ENCODE peak calls at places on chromosome 20, in four cellular contexts. C is DMS 273 treated with DMSO at 0.1 percent for 48 hours, E is mesenchymal stem cell, B is cardiac fibroblast. H is an unnamed sample.

GRCh38 chr20:54134445-54135220 is 39.2 kb downstream of the CYP24A1 start:
- DNase-seq in C (no peak), E (no peak), B (peak), H (peak)

GRCh38 chr20:25676164-25676809 is 20.4 kb downstream of the ZNF337 start:
- DNase-seq in B (peak), C (no peak), E (peak), H (peak)

GRCh38 chr20:63406011-63406410 is 44.9 kb upstream of the CHRNA4 start:
- DNase-seq in B (no peak), E (no peak), C (no peak), H (no peak)

GRCh38 chr20:50379049-50379990 is 130.9 kb upstream of the PTPN1 start:
- DNase-seq in C (no peak), E (peak), B (peak), H (peak)

GRCh38 chr20:36546111-36546736 is 4.9 kb downstream of the MYL9 start:
- DNase-seq in E (no peak), B (no peak), C (no peak), H (no peak)

GRCh38 chr20:36633285-36633772 is 12.7 kb downstream of the SLA2 start:
- DNase-seq in C (no peak), E (no peak), B (no peak), H (no peak)

GRCh38 chr20:12847862-12848261 is 160.9 kb upstream of the SPTLC3 start:
- DNase-seq in B (no peak), E (peak), C (no peak), H (no peak)

GRCh38 chr20:51451484-51451883 is 91.0 kb downstream of the NFATC2 start:
- DNase-seq in B (no peak), E (no peak), C (no peak), H (no peak)

GRCh38 chr20:45882469-45883099 is 1.6 kb downstream of the ZSWIM1 start:
- DNase-seq in B (no peak), C (no peak), E (no peak), H (no peak)

GRCh38 chr20:49889943-49890650 is 25.2 kb downstream of the SPATA2 start:
- DNase-seq in E (no peak), C (no peak), B (no peak), H (no peak)

GRCh38 chr20:62875419-62876355 is 14.1 kb upstream of the TCFL5 start:
- DNase-seq in C (peak), B (peak), E (peak), H (peak)

GRCh38 chr20:50562262-50562701 is 52.1 kb downstream of the PTPN1 start:
- DNase-seq in C (no peak), E (no peak), B (no peak), H (no peak)

GRCh38 chr20:3658708-3659491 is 4.3 kb downstream of the GFRA4 start:
- DNase-seq in E (no peak), B (peak), C (no peak), H (no peak)

GRCh38 chr20:39974966-39975501 is 714.0 kb downstream of the MAFB start:
- DNase-seq in B (no peak), C (no peak), E (no peak), H (no peak)

GRCh38 chr20:14992961-14993360 is 655.5 kb upstream of the FLRT3 start:
- DNase-seq in E (no peak), B (no peak), C (no peak), H (no peak)

GRCh38 chr20:10324198-10324836 is 105.7 kb downstream of the SNAP25 start:
- DNase-seq in B (no peak), C (no peak), E (no peak), H (no peak)

GRCh38 chr20:24937579-24937978 is 11.5 kb upstream of the CST7 start:
- DNase-seq in C (no peak), B (no peak), E (no peak), H (no peak)

GRCh38 chr20:4014031-4014474 is 1.3 kb downstream of the RNF24 start:
- DNase-seq in C (peak), B (peak), E (peak), H (peak)

GRCh38 chr20:62595491-62595890 is 46.8 kb upstream of the SLCO4A1 start:
- DNase-seq in E (no peak), B (peak), C (no peak), H (peak)

GRCh38 chr20:4985658-4986057 is 15.7 kb downstream of the SLC23A2 start:
- DNase-seq in E (no peak), C (peak), B (no peak), H (no peak)

GRCh38 chr20:16589623-16590022 is 16.4 kb upstream of the KIF16B start:
- DNase-seq in C (no peak), B (no peak), E (no peak), H (no peak)

GRCh38 chr20:5848711-5849505 is 98.7 kb downstream of the SHLD1 start:
- DNase-seq in E (peak), B (peak), C (peak), H (peak)

GRCh38 chr20:43840382-43841070 is 74.1 kb upstream of the TOX2 start:
- DNase-seq in C (no peak), E (peak), B (peak), H (peak)

GRCh38 chr20:45963059-45964011 is 8.7 kb downstream of the ZNF335 start:
- DNase-seq in B (peak), E (peak), C (no peak), H (peak)

GRCh38 chr20:50980851-50981713 is 22.5 kb downstream of the MOCS3 start:
- DNase-seq in E (peak), B (peak), C (no peak), H (peak)

GRCh38 chr20:62142252-62143117 is 709 bp downstream of the PSMA7 start:
- DNase-seq in C (no peak), B (peak), E (no peak), H (no peak)

GRCh38 chr20:13284830-13285229 is 63.8 kb downstream of the ISM1 start:
- DNase-seq in E (no peak), B (no peak), C (no peak), H (no peak)

GRCh38 chr20:5191829-5192569 is 65.2 kb downstream of the CDS2 start:
- DNase-seq in C (peak), E (peak), B (peak), H (peak)

GRCh38 chr20:39699331-39699730 is 737.2 kb downstream of the DHX35 start:
- DNase-seq in C (no peak), B (no peak), E (no peak), H (no peak)

GRCh38 chr20:4971064-4971463 is 30.2 kb downstream of the SLC23A2 start:
- DNase-seq in B (no peak), E (no peak), C (no peak), H (no peak)

GRCh38 chr20:62759981-62760431 is 36.3 kb upstream of the MRGBP start:
- DNase-seq in E (no peak), C (no peak), B (no peak), H (no peak)

H was measured in fibroblast of lung.